ENCODE peak calls at places on chromosomes 4 and X, in seven cellular contexts. One of them, this sample, is unnamed.

GRCh38 chr4:107870236-107870635 is 45.5 kb downstream of the SGMS2 start:
- DNase-seq in cardiac fibroblast: no peak
- DNase-seq in H1: no peak
- DNase-seq in left ventricle myocardium inferior: no peak
- DNase-seq in AG10803: no peak
- DNase-seq in WTC11: no peak
- DNase-seq in cardiac muscle cell: no peak
- DNase-seq in this sample: no peak

GRCh38 chr4:157821814-157822213 is 351.0 kb downstream of the GASK1B start:
- DNase-seq in cardiac fibroblast: no peak
- DNase-seq in H1: no peak
- DNase-seq in left ventricle myocardium inferior: no peak
- DNase-seq in AG10803: no peak
- DNase-seq in WTC11: no peak
- DNase-seq in cardiac muscle cell: peak
- DNase-seq in this sample: no peak

GRCh38 chrX:133413218-133413925 is 1.9 kb downstream of the GPC4 start:
- DNase-seq in cardiac fibroblast: no peak
- DNase-seq in H1: no peak
- DNase-seq in left ventricle myocardium inferior: no peak
- DNase-seq in AG10803: no peak
- DNase-seq in WTC11: no peak
- DNase-seq in cardiac muscle cell: peak
- DNase-seq in this sample: peak

GRCh38 chrX:24063488-24063887 is 8.7 kb downstream of the EIF2S3 start:
- DNase-seq in cardiac fibroblast: no peak
- DNase-seq in H1: no peak
- DNase-seq in left ventricle myocardium inferior: no peak
- DNase-seq in AG10803: no peak
- DNase-seq in WTC11: no peak
- DNase-seq in cardiac muscle cell: no peak
- DNase-seq in this sample: no peak

GRCh38 chr4:145722561-145722960 is 42.6 kb downstream of the C4orf51 start:
- DNase-seq in cardiac fibroblast: no peak
- DNase-seq in H1: no peak
- DNase-seq in left ventricle myocardium inferior: no peak
- DNase-seq in AG10803: no peak
- DNase-seq in WTC11: no peak
- DNase-seq in cardiac muscle cell: no peak
- DNase-seq in this sample: no peak

GRCh38 chr4:6469898-6470501 is 2.4 kb downstream of the PPP2R2C start:
- DNase-seq in cardiac fibroblast: no peak
- DNase-seq in H1: no peak
- DNase-seq in left ventricle myocardium inferior: no peak
- DNase-seq in AG10803: no peak
- DNase-seq in WTC11: no peak
- DNase-seq in cardiac muscle cell: no peak
- DNase-seq in this sample: no peak

GRCh38 chr4:40990202-40990898 is 224.0 kb downstream of the APBB2 start:
- DNase-seq in cardiac fibroblast: peak
- DNase-seq in H1: no peak
- DNase-seq in left ventricle myocardium inferior: no peak
- DNase-seq in AG10803: peak
- DNase-seq in WTC11: no peak
- DNase-seq in cardiac muscle cell: no peak
- DNase-seq in this sample: peak

GRCh38 chr4:7104366-7105031 is 36.6 kb upstream of the GRPEL1 start:
- DNase-seq in cardiac fibroblast: no peak
- DNase-seq in H1: no peak
- DNase-seq in left ventricle myocardium inferior: no peak
- DNase-seq in AG10803: no peak
- DNase-seq in WTC11: no peak
- DNase-seq in cardiac muscle cell: no peak
- DNase-seq in this sample: no peak

GRCh38 chr4:106329027-106329618 is 12.8 kb downstream of the AIMP1 start:
- DNase-seq in cardiac fibroblast: peak
- DNase-seq in H1: no peak
- DNase-seq in left ventricle myocardium inferior: no peak
- DNase-seq in AG10803: peak
- DNase-seq in WTC11: no peak
- DNase-seq in cardiac muscle cell: peak
- DNase-seq in this sample: peak

GRCh38 chr4:147821555-147821954 is 89.7 kb downstream of the ARHGAP10 start:
- DNase-seq in cardiac fibroblast: no peak
- DNase-seq in H1: no peak
- DNase-seq in left ventricle myocardium inferior: no peak
- DNase-seq in AG10803: no peak
- DNase-seq in WTC11: no peak
- DNase-seq in cardiac muscle cell: no peak
- DNase-seq in this sample: no peak

GRCh38 chr4:1207603-1208265 is 35.4 kb upstream of the SPON2 start:
- DNase-seq in cardiac fibroblast: peak
- DNase-seq in H1: no peak
- DNase-seq in left ventricle myocardium inferior: peak
- DNase-seq in AG10803: peak
- DNase-seq in WTC11: peak
- DNase-seq in cardiac muscle cell: no peak
- DNase-seq in this sample: peak

GRCh38 chr4:85555210-85555609 is 80.3 kb downstream of the ARHGAP24 start:
- DNase-seq in cardiac fibroblast: peak
- DNase-seq in H1: no peak
- DNase-seq in left ventricle myocardium inferior: no peak
- DNase-seq in AG10803: peak
- DNase-seq in WTC11: no peak
- DNase-seq in cardiac muscle cell: no peak
- DNase-seq in this sample: peak

GRCh38 chr4:109334129-109334528 is 31.7 kb upstream of the COL25A1 start:
- DNase-seq in cardiac fibroblast: no peak
- DNase-seq in H1: no peak
- DNase-seq in left ventricle myocardium inferior: no peak
- DNase-seq in AG10803: no peak
- DNase-seq in WTC11: no peak
- DNase-seq in cardiac muscle cell: no peak
- DNase-seq in this sample: no peak

GRCh38 chrX:1427756-1428155 is 25.0 kb downstream of the ASMTL start:
- DNase-seq in cardiac fibroblast: no peak
- DNase-seq in H1: no peak
- DNase-seq in left ventricle myocardium inferior: no peak
- DNase-seq in AG10803: no peak
- DNase-seq in WTC11: peak
- DNase-seq in cardiac muscle cell: no peak
- DNase-seq in this sample: no peak

GRCh38 chrX:20300822-20301221 is 34.1 kb upstream of the RPS6KA3 start:
- DNase-seq in cardiac fibroblast: no peak
- DNase-seq in H1: no peak
- DNase-seq in left ventricle myocardium inferior: no peak
- DNase-seq in AG10803: no peak
- DNase-seq in WTC11: no peak
- DNase-seq in cardiac muscle cell: no peak
- DNase-seq in this sample: no peak

DNA sequence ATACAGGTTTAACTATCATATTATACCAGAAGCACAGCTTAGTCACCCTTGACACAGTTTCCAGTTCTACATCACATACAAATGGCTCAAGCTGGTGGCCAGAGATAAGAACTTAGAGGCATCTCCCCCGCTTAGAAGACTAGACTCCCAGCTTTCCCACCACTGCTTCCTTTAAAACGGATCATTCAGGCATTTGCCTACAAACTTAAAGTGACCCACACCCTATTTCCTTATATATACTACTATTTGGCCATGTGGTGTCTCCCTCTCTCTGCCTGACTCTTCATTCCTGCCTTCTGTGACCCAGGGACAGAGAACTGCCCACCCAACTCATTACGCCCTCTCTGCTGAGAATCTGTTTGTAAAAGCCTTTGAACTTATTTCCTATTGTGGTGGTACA is 781.2 kb upstream of the DIAPH2 start:
- DNase-seq in cardiac fibroblast: peak
- DNase-seq in H1: no peak
- DNase-seq in left ventricle myocardium inferior: no peak
- DNase-seq in AG10803: no peak
- DNase-seq in WTC11: no peak
- DNase-seq in cardiac muscle cell: peak
- DNase-seq in this sample: no peak
- TF ChIP-seq CTCF in cardiac fibroblast: no peak
- TF ChIP-seq CTCF in H1: no peak
- TF ChIP-seq CTCF in left ventricle myocardium inferior: no peak
- TF ChIP-seq CTCF in AG10803: no peak
- TF ChIP-seq CTCF in WTC11: no peak
- TF ChIP-seq CTCF in cardiac muscle cell: no peak
- TF ChIP-seq CTCF in this sample: no peak

DNA sequence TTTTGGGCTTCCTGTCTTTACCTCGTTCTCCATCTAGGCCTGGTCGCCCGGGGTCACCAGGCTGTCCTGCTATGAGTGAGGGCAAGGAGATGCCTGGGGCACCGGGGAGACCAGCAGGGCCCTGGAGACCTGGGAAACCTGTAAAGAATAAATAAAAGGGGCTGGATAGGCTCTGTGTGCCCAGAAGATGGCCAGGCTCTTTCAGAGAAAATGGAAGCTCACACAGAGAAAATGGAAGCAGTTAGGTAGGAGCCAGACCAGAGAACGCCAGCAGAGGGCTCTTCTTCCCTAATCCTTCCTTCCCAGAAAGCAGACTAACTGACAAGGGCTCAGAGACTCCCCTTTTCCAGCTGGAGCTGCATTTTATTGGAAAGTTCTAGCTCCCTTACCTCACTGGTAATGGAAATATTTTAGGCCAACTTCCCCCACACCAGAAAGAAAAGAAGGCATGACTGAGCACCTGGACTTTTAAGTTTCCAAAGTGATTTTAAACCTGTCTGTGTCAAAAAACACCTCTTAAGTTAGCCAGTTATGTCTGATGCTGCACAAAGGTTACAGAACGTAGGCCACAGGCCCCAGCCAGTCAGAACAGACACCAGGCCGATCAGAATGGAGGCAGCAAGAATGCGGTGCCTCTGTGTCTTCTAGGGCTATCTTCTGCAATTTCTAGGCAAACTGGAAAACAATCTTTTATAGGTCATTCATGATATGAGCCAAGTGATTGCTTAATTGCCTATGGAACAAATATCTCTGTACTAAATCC is 74.0 kb downstream of the ATG4A start:
- DNase-seq in cardiac fibroblast: peak
- DNase-seq in H1: no peak
- DNase-seq in left ventricle myocardium inferior: no peak
- DNase-seq in AG10803: peak
- DNase-seq in WTC11: peak
- DNase-seq in cardiac muscle cell: peak
- DNase-seq in this sample: peak
- TF ChIP-seq CTCF in cardiac fibroblast: peak
- TF ChIP-seq CTCF in H1: no peak
- TF ChIP-seq CTCF in left ventricle myocardium inferior: peak
- TF ChIP-seq CTCF in AG10803: peak
- TF ChIP-seq CTCF in WTC11: no peak
- TF ChIP-seq CTCF in cardiac muscle cell: peak
- TF ChIP-seq CTCF in this sample: peak

GRCh38 chrX:72128881-72129280 is 2.8 kb downstream of the RTL5 start:
- DNase-seq in cardiac fibroblast: peak
- DNase-seq in H1: no peak
- DNase-seq in left ventricle myocardium inferior: no peak
- DNase-seq in AG10803: no peak
- DNase-seq in WTC11: peak
- DNase-seq in cardiac muscle cell: peak
- DNase-seq in this sample: no peak
- TF ChIP-seq CTCF in cardiac fibroblast: peak
- TF ChIP-seq CTCF in H1: no peak
- TF ChIP-seq CTCF in left ventricle myocardium inferior: peak
- TF ChIP-seq CTCF in AG10803: peak
- TF ChIP-seq CTCF in WTC11: peak
- TF ChIP-seq CTCF in cardiac muscle cell: peak
- TF ChIP-seq CTCF in this sample: peak

GRCh38 chr4:101198741-101199339 is 148.5 kb downstream of the PPP3CA start:
- DNase-seq in cardiac fibroblast: no peak
- DNase-seq in H1: no peak
- DNase-seq in left ventricle myocardium inferior: no peak
- DNase-seq in AG10803: no peak
- DNase-seq in WTC11: no peak
- DNase-seq in cardiac muscle cell: no peak
- DNase-seq in this sample: no peak

GRCh38 chr4:101201421-101201820 is 145.9 kb downstream of the PPP3CA start:
- DNase-seq in cardiac fibroblast: no peak
- DNase-seq in H1: no peak
- DNase-seq in left ventricle myocardium inferior: no peak
- DNase-seq in AG10803: no peak
- DNase-seq in WTC11: no peak
- DNase-seq in cardiac muscle cell: peak
- DNase-seq in this sample: no peak

GRCh38 chr4:101199507-101200285 is 147.6 kb downstream of the PPP3CA start:
- DNase-seq in cardiac fibroblast: peak
- DNase-seq in H1: no peak
- DNase-seq in left ventricle myocardium inferior: no peak
- DNase-seq in AG10803: peak
- DNase-seq in WTC11: no peak
- DNase-seq in cardiac muscle cell: peak
- DNase-seq in this sample: peak

GRCh38 chr4:101197350-101197749 is 150.0 kb downstream of the PPP3CA start:
- DNase-seq in cardiac fibroblast: no peak
- DNase-seq in H1: no peak
- DNase-seq in left ventricle myocardium inferior: no peak
- DNase-seq in AG10803: no peak
- DNase-seq in WTC11: no peak
- DNase-seq in cardiac muscle cell: no peak
- DNase-seq in this sample: no peak

DNA sequence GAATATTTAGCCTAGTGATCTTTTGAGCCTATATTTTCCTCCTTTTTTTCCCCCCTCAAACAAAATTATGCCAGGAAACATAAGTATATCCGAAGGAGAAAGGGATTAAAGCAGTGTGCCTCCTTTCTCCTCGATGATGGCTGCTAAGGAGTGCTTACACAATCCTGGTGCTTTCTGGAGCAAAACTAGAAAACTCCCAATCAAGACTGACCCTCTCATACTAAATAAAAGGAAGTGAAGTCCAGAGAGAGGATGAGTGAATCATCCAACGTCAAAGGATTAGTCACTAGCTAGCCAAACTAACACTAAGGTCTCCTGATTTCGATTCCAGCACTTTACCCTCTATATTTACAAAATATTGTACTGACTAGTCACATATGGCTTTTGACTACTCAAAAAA is 146.8 kb downstream of the PPP3CA start:
- DNase-seq in cardiac fibroblast: peak
- DNase-seq in H1: no peak
- DNase-seq in left ventricle myocardium inferior: no peak
- DNase-seq in AG10803: peak
- DNase-seq in WTC11: no peak
- DNase-seq in cardiac muscle cell: no peak
- DNase-seq in this sample: peak
- TF ChIP-seq CTCF in cardiac fibroblast: no peak
- TF ChIP-seq CTCF in H1: no peak
- TF ChIP-seq CTCF in left ventricle myocardium inferior: no peak
- TF ChIP-seq CTCF in AG10803: no peak
- TF ChIP-seq CTCF in WTC11: no peak
- TF ChIP-seq CTCF in cardiac muscle cell: no peak
- TF ChIP-seq CTCF in this sample: no peak

This sample was measured in foreskin fibroblast.